ENCODE peak calls at places on chromosomes 4 and X, in seven cellular contexts. J is GM23248; Y is CD4-positive, CD25-positive, alpha-beta regulatory T cell; N is testis; A is PC-9; I is ascending aorta; K is upper lobe of right lung. M is an unnamed sample. For H3K4me1, the result is how much of the 10 kb centered on the place peaks cover.

GRCh38 chr4:37601527-37601926 is 84.6 kb downstream of the RELL1 start:
- DNase-seq in J (peak), Y (no peak), N (peak), A (peak), I (no peak), K (no peak), M (no peak)

GRCh38 chr4:126202226-126202625 is 887.5 kb downstream of the FAT4 start:
- DNase-seq in J (no peak), Y (no peak), N (no peak), A (no peak), I (no peak), K (no peak), M (no peak)

GRCh38 chrX:136619889-136620505 is 28.0 kb upstream of the CD40LG start:
- DNase-seq in J (no peak), Y (no peak), N (no peak), A (no peak), I (no peak), K (no peak), M (no peak)

GRCh38 chr4:13176603-13177190 is 307.4 kb downstream of the RAB28 start:
- DNase-seq in J (no peak), Y (no peak), N (no peak), A (no peak), I (no peak), K (no peak), M (no peak)

GRCh38 chr4:4969298-4969697 is 50.0 kb downstream of the CYTL1 start:
- DNase-seq in J (peak), Y (no peak), N (no peak), A (peak), I (peak), K (no peak), M (no peak)

GRCh38 chrX:19840899-19841648 is 46.3 kb downstream of the SH3KBP1 start:
- DNase-seq in J (no peak), Y (peak), N (no peak), A (no peak), I (no peak), K (no peak), M (no peak)

GRCh38 chr4:99564921-99565320 is 1.1 kb upstream of the TRMT10A start:
- DNase-seq in J (no peak), Y (no peak), N (no peak), A (no peak), I (no peak), K (no peak), M (no peak)

GRCh38 chr4:4541661-4542570 is at the start of gene STX18:
- DNase-seq in J (peak), Y (peak), N (peak), A (peak), I (peak), K (peak), M (peak)

GRCh38 chrX:154732421-154733071 is 18.3 kb downstream of the GAB3 start:
- DNase-seq in J (peak), Y (no peak), N (no peak), A (peak), I (no peak), K (no peak), M (no peak)

GRCh38 chr4:127737295-127737694 is 7.1 kb downstream of the SLC25A31 start:
- DNase-seq in J (no peak), Y (no peak), N (no peak), A (no peak), I (no peak), K (no peak), M (no peak)

GRCh38 chr4:188372856-188373255 is 233.6 kb downstream of the TRIML1 start:
- DNase-seq in J (no peak), Y (no peak), N (no peak), A (no peak), I (peak), K (no peak), M (no peak)

GRCh38 chr4:102281171-102281842 is 64.0 kb downstream of the SLC39A8 start:
- DNase-seq in J (no peak), Y (no peak), N (no peak), A (no peak), I (no peak), K (no peak), M (no peak)

GRCh38 chr4:24244663-24245519 is 339.5 kb downstream of the DHX15 start:
- DNase-seq in J (no peak), Y (no peak), N (no peak), A (no peak), I (no peak), K (no peak), M (no peak)

GRCh38 chr4:6898763-6899162 is 10.9 kb upstream of the TBC1D14 start:
- DNase-seq in J (no peak), Y (no peak), N (no peak), A (no peak), I (peak), K (no peak), M (no peak)

GRCh38 chr4:123787710-123788109 is 391.1 kb downstream of the SPRY1 start:
- DNase-seq in J (peak), Y (no peak), N (no peak), A (no peak), I (no peak), K (no peak), M (no peak)
- H3K27ac ChIP-seq in J (no peak), Y (no peak), N (no peak), A (no peak), I (peak), K (peak), M (no peak)

GRCh38 chr4:175350246-175350645 is 432.1 kb downstream of the ADAM29 start:
- DNase-seq in J (no peak), Y (no peak), N (no peak), A (no peak), I (no peak), K (no peak), M (no peak)
- H3K4me1 ChIP-seq in J (under half), Y (under half), N (under half), A (under half), I (under half), K (under half), M (under half)

DNA sequence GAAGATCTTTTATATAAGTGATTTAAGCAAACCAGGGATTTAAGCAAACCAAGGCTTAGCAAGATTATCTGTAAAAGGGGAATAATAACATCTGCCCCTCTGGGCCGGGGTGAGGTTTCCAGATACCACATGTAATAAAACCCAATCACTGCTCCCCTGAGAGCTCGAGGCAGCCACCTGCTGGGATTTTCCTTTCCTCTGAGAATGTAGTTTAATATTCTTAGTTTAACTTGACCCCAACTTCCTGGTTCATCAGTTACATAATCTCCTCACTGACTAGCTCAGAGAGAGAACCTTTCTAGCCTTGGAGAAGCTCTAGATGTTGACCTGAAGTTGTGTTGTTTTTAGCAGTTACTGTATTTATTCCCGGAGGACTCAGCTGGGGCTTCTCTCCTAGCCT is 322.4 kb downstream of the ARHGAP10 start:
- DNase-seq in J (no peak), Y (no peak), N (no peak), A (peak), I (no peak), K (no peak), M (no peak)
- H3K27ac ChIP-seq in J (no peak), Y (peak), N (no peak), A (no peak), I (no peak), K (no peak), M (peak)

GRCh38 chr4:140144050-140144449 is 9.9 kb downstream of the MAML3 start:
- DNase-seq in J (no peak), Y (no peak), N (no peak), A (no peak), I (no peak), K (no peak), M (no peak)

GRCh38 chr4:140140566-140140965 is 13.4 kb downstream of the MAML3 start:
- DNase-seq in J (no peak), Y (no peak), N (no peak), A (no peak), I (no peak), K (no peak), M (no peak)

GRCh38 chr4:140149851-140150635 is 3.9 kb downstream of the MAML3 start:
- DNase-seq in J (peak), Y (peak), N (peak), A (peak), I (peak), K (peak), M (peak)

GRCh38 chr4:140141196-140141845 is 12.7 kb downstream of the MAML3 start:
- DNase-seq in J (no peak), Y (no peak), N (no peak), A (peak), I (no peak), K (no peak), M (no peak)

GRCh38 chr4:140144937-140145336 is 9.0 kb downstream of the MAML3 start:
- DNase-seq in J (no peak), Y (no peak), N (no peak), A (no peak), I (no peak), K (no peak), M (no peak)
- H3K4me1 ChIP-seq in J (under half), Y (under half), N (under half), A (under half), I (under half), K (under half), M (under half)

GRCh38 chrX:21949689-21950088 is 9.2 kb downstream of the SMS start:
- DNase-seq in J (no peak), Y (no peak), N (no peak), A (no peak), I (no peak), K (no peak), M (no peak)
- H3K27ac ChIP-seq in J (no peak), Y (no peak), N (no peak), A (no peak), I (no peak), K (no peak), M (no peak)

GRCh38 chr4:8544741-8545438 is 35.3 kb upstream of the GPR78 start:
- DNase-seq in J (no peak), Y (no peak), N (no peak), A (no peak), I (peak), K (peak), M (no peak)

GRCh38 chr4:8543623-8544022 is 36.6 kb upstream of the GPR78 start:
- DNase-seq in J (no peak), Y (no peak), N (no peak), A (no peak), I (no peak), K (no peak), M (no peak)

GRCh38 chr4:8542776-8543525 is 37.2 kb upstream of the GPR78 start:
- DNase-seq in J (peak), Y (no peak), N (no peak), A (no peak), I (no peak), K (peak), M (no peak)

GRCh38 chr4:8545439-8545765 is 34.8 kb upstream of the GPR78 start:
- DNase-seq in J (no peak), Y (no peak), N (no peak), A (no peak), I (peak), K (peak), M (no peak)

DNA sequence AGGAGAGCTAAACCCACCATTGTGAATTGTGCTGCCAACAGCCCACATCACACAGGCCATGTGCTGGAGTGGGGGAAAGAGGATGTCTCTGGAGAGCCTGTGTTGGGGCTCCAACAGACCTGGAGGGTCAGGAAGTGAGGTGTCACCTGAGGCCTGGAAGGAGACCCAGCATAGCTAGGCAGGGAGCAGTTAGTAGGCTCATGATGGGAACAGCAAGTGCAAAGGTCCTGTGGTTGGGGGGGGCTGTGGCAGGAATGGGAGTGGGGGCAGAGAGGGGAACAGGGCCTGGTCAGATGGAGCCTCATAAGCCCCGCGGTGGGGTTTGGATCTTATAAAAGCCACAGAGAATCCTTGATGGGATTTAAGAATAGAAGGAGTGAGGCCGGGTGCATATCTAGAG is 35.9 kb upstream of the GPR78 start:
- DNase-seq in J (no peak), Y (no peak), N (no peak), A (no peak), I (no peak), K (no peak), M (no peak)
- H3K4me1 ChIP-seq in J (under half), Y (under half), N (under half), A (under half), I (under half), K (under half), M (under half)

GRCh38 chrX:47190445-47191269 is 3.0 kb upstream of the UBA1 start:
- DNase-seq in J (peak), Y (peak), N (peak), A (peak), I (peak), K (peak), M (peak)

GRCh38 chrX:47191806-47192401 is 1.7 kb upstream of the UBA1 start:
- DNase-seq in J (no peak), Y (no peak), N (no peak), A (no peak), I (no peak), K (no peak), M (no peak)

GRCh38 chrX:47189906-47190305 is 3.7 kb upstream of the UBA1 start:
- DNase-seq in J (no peak), Y (no peak), N (no peak), A (no peak), I (no peak), K (no peak), M (no peak)

GRCh38 chrX:47193475-47194241 is at the start of gene UBA1:
- DNase-seq in J (peak), Y (peak), N (peak), A (peak), I (peak), K (peak), M (peak)

DNA sequence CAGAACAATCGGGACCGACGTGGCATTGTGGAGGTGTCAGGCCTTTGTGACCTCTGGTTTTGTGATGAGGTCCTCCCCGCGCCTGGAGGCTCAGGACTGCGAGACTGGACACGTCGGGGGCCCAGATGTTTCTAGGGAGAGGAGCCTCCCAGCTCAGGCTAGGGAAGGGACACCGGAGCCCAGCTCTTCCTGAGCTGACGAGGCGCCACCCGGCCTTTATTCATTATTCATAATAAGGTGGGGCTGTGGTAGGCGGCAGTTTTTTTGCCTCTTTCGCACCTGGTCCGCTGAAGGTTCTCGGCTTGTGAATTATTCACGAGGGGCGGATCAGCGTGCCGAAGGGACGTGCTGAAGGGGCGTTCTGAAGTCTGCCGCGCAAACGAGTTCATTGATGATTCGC is 2.3 kb upstream of the UBA1 start:
- DNase-seq in J (peak), Y (peak), N (no peak), A (no peak), I (no peak), K (no peak), M (no peak)
- H3K27ac ChIP-seq in J (peak), Y (peak), N (no peak), A (no peak), I (no peak), K (no peak), M (peak)

GRCh38 chr4:2792396-2792710 is 532 bp upstream of the SH3BP2 start:
- DNase-seq in J (no peak), Y (no peak), N (no peak), A (no peak), I (peak), K (no peak), M (no peak)

GRCh38 chr4:2792711-2793577 is at the start of gene SH3BP2:
- DNase-seq in J (peak), Y (peak), N (peak), A (no peak), I (peak), K (peak), M (no peak)

GRCh38 chr4:2789801-2790582 is 2.9 kb upstream of the SH3BP2 start:
- DNase-seq in J (no peak), Y (no peak), N (no peak), A (no peak), I (no peak), K (no peak), M (peak)

GRCh38 chr4:2790583-2791517 is 2.0 kb upstream of the SH3BP2 start:
- DNase-seq in J (no peak), Y (no peak), N (no peak), A (no peak), I (peak), K (peak), M (peak)

DNA sequence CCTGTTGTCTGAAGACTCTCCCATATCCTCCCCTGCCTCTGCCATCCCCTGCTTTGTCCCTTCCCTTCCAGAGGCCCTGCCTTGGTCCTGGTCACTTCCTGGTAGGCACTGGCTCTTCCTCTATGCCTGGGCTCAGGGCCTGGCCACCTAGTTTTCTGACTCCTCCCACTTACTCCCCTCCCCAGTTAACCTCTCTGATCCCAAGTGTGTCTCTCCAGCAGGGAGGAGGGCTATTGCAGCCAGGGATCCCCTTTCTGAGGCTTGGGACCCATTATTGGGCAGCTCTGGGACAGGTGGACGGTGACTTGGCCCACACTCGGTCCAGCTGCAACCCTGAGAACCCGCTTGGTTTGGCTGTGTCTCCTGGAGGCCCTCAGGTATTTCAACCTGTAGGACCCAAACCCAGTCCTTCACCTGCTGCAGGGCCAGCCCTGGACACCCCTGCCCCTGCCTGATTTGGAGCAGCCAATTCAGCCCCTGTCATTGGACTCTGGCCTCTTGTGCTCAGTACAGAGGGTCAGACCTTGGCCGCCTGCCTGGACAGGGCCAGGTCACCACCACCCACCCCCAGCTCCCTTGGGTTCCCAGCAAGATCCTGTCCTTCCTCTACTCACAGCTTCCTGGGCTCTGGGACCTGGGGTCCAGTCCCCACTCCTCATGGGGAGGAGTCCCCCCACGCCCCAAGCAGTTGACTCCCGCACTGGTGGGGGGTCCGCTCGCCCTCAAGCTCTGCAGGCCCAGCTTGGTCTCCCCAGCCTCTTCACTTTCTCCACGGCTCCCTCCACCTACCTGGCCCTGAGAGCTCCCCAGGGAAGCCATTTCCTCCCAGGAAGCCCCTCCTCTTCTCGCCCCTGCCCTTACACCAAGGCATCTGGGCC is 1.1 kb upstream of the SH3BP2 start:
- DNase-seq in J (no peak), Y (no peak), N (no peak), A (no peak), I (peak), K (no peak), M (no peak)
- H3K4me1 ChIP-seq in J (under half), Y (under half), N (half or more), A (under half), I (under half), K (half or more), M (under half)

DNA sequence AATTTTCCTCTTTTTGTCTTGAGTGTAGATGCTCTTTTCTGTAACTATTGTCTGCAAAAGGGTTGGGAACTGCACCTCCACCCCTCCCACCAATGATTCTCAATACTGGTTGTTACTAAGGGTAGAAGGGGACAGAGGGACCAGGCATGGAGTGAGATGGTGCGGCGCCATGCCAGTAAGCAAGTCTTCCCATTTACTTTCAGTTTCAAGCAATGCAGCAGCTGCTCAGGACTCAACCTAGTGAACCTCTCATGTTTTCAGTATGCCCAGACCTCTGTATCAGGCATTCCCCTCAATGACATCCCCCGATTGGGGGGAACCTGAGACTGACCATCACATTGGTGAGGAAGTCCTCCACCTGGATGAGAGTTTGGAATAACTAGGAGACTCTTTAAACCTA is 41.5 kb downstream of the ZNF81 start:
- DNase-seq in J (no peak), Y (no peak), N (no peak), A (no peak), I (no peak), K (no peak), M (no peak)
- H3K27ac ChIP-seq in J (no peak), Y (no peak), N (no peak), A (no peak), I (no peak), K (no peak), M (no peak)

GRCh38 chrX:14030248-14030592 is 528 bp upstream of the GEMIN8 start:
- DNase-seq in J (peak), Y (no peak), N (no peak), A (no peak), I (no peak), K (no peak), M (no peak)
- H3K4me1 ChIP-seq in J (under half), Y (under half), N (under half), A (under half), I (under half), K (under half), M (under half)